ENCODE peak calls at places on chromosomes 13 and 19, in seven cellular contexts. One of them, this sample, is unnamed.

GRCh38 chr13:42575938-42576337 is 2.0 kb downstream of the TNFSF11 start:
- DNase-seq in HCT116: no peak
- DNase-seq in HEK293T: no peak
- DNase-seq in H1: no peak
- DNase-seq in K562: no peak
- DNase-seq in HepG2: no peak
- DNase-seq in WTC11: no peak
- DNase-seq in this sample: no peak

GRCh38 chr13:34349091-34349722 is 531.3 kb downstream of the RFC3 start:
- DNase-seq in K562: no peak
- DNase-seq in HepG2: no peak
- DNase-seq in HCT116: no peak
- DNase-seq in H1: no peak
- DNase-seq in WTC11: no peak
- DNase-seq in HEK293T: no peak
- DNase-seq in this sample: no peak

GRCh38 chr13:48775804-48776203 is 122.1 kb downstream of the CYSLTR2 start:
- DNase-seq in WTC11: no peak
- DNase-seq in H1: no peak
- DNase-seq in K562: no peak
- DNase-seq in HCT116: no peak
- DNase-seq in HepG2: no peak
- DNase-seq in HEK293T: no peak
- DNase-seq in this sample: no peak

GRCh38 chr13:79684426-79684825 is 203.5 kb downstream of the NDFIP2 start:
- DNase-seq in HepG2: no peak
- DNase-seq in HCT116: no peak
- DNase-seq in K562: no peak
- DNase-seq in H1: no peak
- DNase-seq in WTC11: no peak
- DNase-seq in HEK293T: no peak
- DNase-seq in this sample: no peak

GRCh38 chr19:36028313-36029041 is 4.2 kb downstream of the CLIP3 start:
- DNase-seq in WTC11: no peak
- DNase-seq in HepG2: no peak
- DNase-seq in H1: no peak
- DNase-seq in HEK293T: no peak
- DNase-seq in K562: no peak
- DNase-seq in HCT116: no peak
- DNase-seq in this sample: no peak

GRCh38 chr13:114038211-114038613 is 64.3 kb upstream of the C13orf46 start:
- DNase-seq in H1: no peak
- DNase-seq in HepG2: no peak
- DNase-seq in HEK293T: no peak
- DNase-seq in K562: no peak
- DNase-seq in WTC11: no peak
- DNase-seq in HCT116: no peak
- DNase-seq in this sample: no peak

GRCh38 chr13:99230991-99231390 is 27.2 kb downstream of the GPR18 start:
- DNase-seq in HepG2: no peak
- DNase-seq in WTC11: no peak
- DNase-seq in H1: no peak
- DNase-seq in K562: no peak
- DNase-seq in HEK293T: no peak
- DNase-seq in HCT116: no peak
- DNase-seq in this sample: no peak

GRCh38 chr19:11018179-11018578 is 57.3 kb downstream of the SMARCA4 start:
- DNase-seq in HepG2: no peak
- DNase-seq in H1: no peak
- DNase-seq in HCT116: no peak
- DNase-seq in WTC11: no peak
- DNase-seq in HEK293T: no peak
- DNase-seq in K562: no peak
- DNase-seq in this sample: no peak

GRCh38 chr19:19262190-19263057 is 10.7 kb downstream of the TM6SF2 start:
- DNase-seq in K562: no peak
- DNase-seq in WTC11: peak
- DNase-seq in H1: no peak
- DNase-seq in HepG2: no peak
- DNase-seq in HEK293T: no peak
- DNase-seq in HCT116: no peak
- DNase-seq in this sample: no peak

GRCh38 chr19:38547446-38547845 is 70.3 kb downstream of the MAP4K1 start:
- DNase-seq in HCT116: no peak
- DNase-seq in HepG2: no peak
- DNase-seq in HEK293T: no peak
- DNase-seq in WTC11: no peak
- DNase-seq in K562: no peak
- DNase-seq in H1: no peak
- DNase-seq in this sample: peak

GRCh38 chr13:36736119-36736726 is 62.4 kb downstream of the SERTM1 start:
- DNase-seq in HepG2: peak
- DNase-seq in HEK293T: peak
- DNase-seq in HCT116: peak
- DNase-seq in K562: peak
- DNase-seq in WTC11: peak
- DNase-seq in H1: no peak
- DNase-seq in this sample: no peak

GRCh38 chr13:97369269-97369893 is 64.6 kb upstream of the RAP2A start:
- DNase-seq in HCT116: no peak
- DNase-seq in K562: no peak
- DNase-seq in HepG2: no peak
- DNase-seq in WTC11: no peak
- DNase-seq in HEK293T: no peak
- DNase-seq in H1: no peak
- DNase-seq in this sample: no peak

GRCh38 chr19:47272448-47273312 is 2.0 kb upstream of the INAFM1 start:
- DNase-seq in K562: peak
- DNase-seq in HCT116: no peak
- DNase-seq in H1: no peak
- DNase-seq in HepG2: no peak
- DNase-seq in HEK293T: peak
- DNase-seq in WTC11: no peak
- DNase-seq in this sample: no peak

GRCh38 chr13:79451500-79451962 is 29.4 kb upstream of the NDFIP2 start:
- DNase-seq in H1: no peak
- DNase-seq in HepG2: no peak
- DNase-seq in WTC11: peak
- DNase-seq in HCT116: no peak
- DNase-seq in K562: peak
- DNase-seq in HEK293T: peak
- DNase-seq in this sample: peak

GRCh38 chr19:34350161-34350561 is 14.8 kb upstream of the GPI start:
- DNase-seq in HepG2: no peak
- DNase-seq in K562: no peak
- DNase-seq in WTC11: no peak
- DNase-seq in HEK293T: no peak
- DNase-seq in HCT116: no peak
- DNase-seq in H1: no peak
- DNase-seq in this sample: no peak

GRCh38 chr19:37763488-37763887 is 15.9 kb downstream of the ZNF573 start:
- DNase-seq in WTC11: no peak
- DNase-seq in K562: no peak
- DNase-seq in HEK293T: no peak
- DNase-seq in HCT116: no peak
- DNase-seq in HepG2: no peak
- DNase-seq in H1: no peak
- DNase-seq in this sample: no peak

GRCh38 chr19:29013325-29013724 is 199.6 kb downstream of the UQCRFS1 start:
- DNase-seq in H1: no peak
- DNase-seq in WTC11: no peak
- DNase-seq in HEK293T: no peak
- DNase-seq in HCT116: no peak
- DNase-seq in K562: no peak
- DNase-seq in HepG2: no peak
- DNase-seq in this sample: no peak

GRCh38 chr13:112962911-112963625 is 5.9 kb upstream of the MCF2L start:
- DNase-seq in HepG2: no peak
- DNase-seq in H1: no peak
- DNase-seq in HEK293T: no peak
- DNase-seq in K562: no peak
- DNase-seq in HCT116: no peak
- DNase-seq in WTC11: no peak
- DNase-seq in this sample: no peak

GRCh38 chr19:35114656-35115537 is 726 bp upstream of the FXYD3 start:
- DNase-seq in WTC11: peak
- DNase-seq in K562: peak
- DNase-seq in H1: peak
- DNase-seq in HCT116: peak
- DNase-seq in HEK293T: peak
- DNase-seq in HepG2: peak
- DNase-seq in this sample: no peak

GRCh38 chr13:60147361-60147760 is 16.4 kb downstream of the DIAPH3 start:
- DNase-seq in H1: no peak
- DNase-seq in HCT116: no peak
- DNase-seq in HEK293T: no peak
- DNase-seq in K562: no peak
- DNase-seq in HepG2: no peak
- DNase-seq in WTC11: no peak
- DNase-seq in this sample: no peak

GRCh38 chr19:6516659-6517291 is 14.1 kb upstream of the TNFSF9 start:
- DNase-seq in K562: peak
- DNase-seq in WTC11: peak
- DNase-seq in HEK293T: peak
- DNase-seq in H1: no peak
- DNase-seq in HepG2: peak
- DNase-seq in HCT116: peak
- DNase-seq in this sample: no peak

GRCh38 chr13:50732712-50733111 is 110.8 kb downstream of the DLEU7 start:
- DNase-seq in K562: no peak
- DNase-seq in HCT116: no peak
- DNase-seq in HEK293T: no peak
- DNase-seq in HepG2: no peak
- DNase-seq in H1: no peak
- DNase-seq in WTC11: no peak
- DNase-seq in this sample: no peak
- TF ChIP-seq SP1 in K562: no peak
- TF ChIP-seq SP1 in HCT116: no peak
- TF ChIP-seq SP1 in HEK293T: no peak
- TF ChIP-seq SP1 in HepG2: no peak
- TF ChIP-seq SP1 in H1: no peak
- TF ChIP-seq SP1 in WTC11: no peak
- TF ChIP-seq SP1 in this sample: no peak

GRCh38 chr19:33209844-33210230 is 15.7 kb downstream of the LRP3 start:
- DNase-seq in H1: no peak
- DNase-seq in WTC11: no peak
- DNase-seq in HEK293T: no peak
- DNase-seq in HepG2: no peak
- DNase-seq in K562: no peak
- DNase-seq in HCT116: no peak
- DNase-seq in this sample: no peak

GRCh38 chr19:33212024-33212772 is 13.5 kb downstream of the SLC7A10 start:
- DNase-seq in HEK293T: no peak
- DNase-seq in HepG2: no peak
- DNase-seq in H1: no peak
- DNase-seq in WTC11: no peak
- DNase-seq in HCT116: no peak
- DNase-seq in K562: no peak
- DNase-seq in this sample: no peak

GRCh38 chr19:33208371-33208770 is 14.2 kb downstream of the LRP3 start:
- DNase-seq in HEK293T: no peak
- DNase-seq in H1: no peak
- DNase-seq in HepG2: no peak
- DNase-seq in WTC11: no peak
- DNase-seq in HCT116: no peak
- DNase-seq in K562: no peak
- DNase-seq in this sample: no peak

GRCh38 chr19:33208904-33209843 is 15.0 kb downstream of the LRP3 start:
- DNase-seq in HepG2: no peak
- DNase-seq in H1: no peak
- DNase-seq in HEK293T: no peak
- DNase-seq in WTC11: no peak
- DNase-seq in HCT116: no peak
- DNase-seq in K562: peak
- DNase-seq in this sample: no peak

DNA sequence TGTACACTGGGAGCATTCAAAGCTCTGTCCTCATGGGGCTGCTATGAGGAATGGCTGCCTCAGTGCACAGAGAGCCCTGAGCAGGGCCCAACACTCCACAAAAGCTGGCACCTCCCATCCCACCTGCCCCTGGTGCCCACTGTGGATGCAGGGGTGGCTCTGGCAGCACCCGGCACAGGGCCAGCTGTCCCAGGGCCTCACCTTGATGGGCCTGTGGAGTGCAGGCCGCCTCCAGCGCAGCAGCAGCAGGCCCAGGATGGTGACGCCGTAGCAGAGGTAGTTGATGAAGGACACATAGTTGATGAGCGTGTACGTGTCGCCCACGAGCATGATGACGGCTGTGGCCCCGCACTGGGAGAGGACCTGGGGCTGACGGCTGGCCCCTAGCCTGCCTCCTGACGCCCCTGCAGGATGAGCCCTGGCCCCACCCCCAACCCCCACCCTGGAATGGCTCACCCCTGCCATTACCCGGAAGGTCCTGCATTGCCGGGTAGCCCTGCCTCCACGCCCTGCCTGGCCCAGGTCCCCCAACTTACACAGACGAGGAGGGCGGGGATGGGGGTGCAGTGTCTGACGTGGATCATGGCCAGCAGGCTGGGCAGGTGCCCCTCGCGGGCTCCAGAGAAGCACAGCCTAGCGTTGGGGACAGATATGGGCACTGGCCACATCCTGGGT is 15.2 kb downstream of the SLC7A10 start:
- DNase-seq in K562: no peak
- DNase-seq in HEK293T: no peak
- DNase-seq in HCT116: no peak
- DNase-seq in WTC11: no peak
- DNase-seq in HepG2: no peak
- DNase-seq in H1: no peak
- DNase-seq in this sample: no peak
- TF ChIP-seq SP1 in K562: no peak
- TF ChIP-seq SP1 in HEK293T: no peak
- TF ChIP-seq SP1 in HCT116: no peak
- TF ChIP-seq SP1 in WTC11: no peak
- TF ChIP-seq SP1 in HepG2: no peak
- TF ChIP-seq SP1 in H1: no peak
- TF ChIP-seq SP1 in this sample: no peak

GRCh38 chr13:46476174-46476573 is 76.8 kb upstream of the LRCH1 start:
- DNase-seq in HCT116: no peak
- DNase-seq in HEK293T: no peak
- DNase-seq in HepG2: no peak
- DNase-seq in K562: no peak
- DNase-seq in WTC11: no peak
- DNase-seq in H1: no peak
- DNase-seq in this sample: no peak
- TF ChIP-seq SP1 in HCT116: no peak
- TF ChIP-seq SP1 in HEK293T: no peak
- TF ChIP-seq SP1 in HepG2: no peak
- TF ChIP-seq SP1 in K562: no peak
- TF ChIP-seq SP1 in WTC11: no peak
- TF ChIP-seq SP1 in H1: no peak
- TF ChIP-seq SP1 in this sample: no peak

DNA sequence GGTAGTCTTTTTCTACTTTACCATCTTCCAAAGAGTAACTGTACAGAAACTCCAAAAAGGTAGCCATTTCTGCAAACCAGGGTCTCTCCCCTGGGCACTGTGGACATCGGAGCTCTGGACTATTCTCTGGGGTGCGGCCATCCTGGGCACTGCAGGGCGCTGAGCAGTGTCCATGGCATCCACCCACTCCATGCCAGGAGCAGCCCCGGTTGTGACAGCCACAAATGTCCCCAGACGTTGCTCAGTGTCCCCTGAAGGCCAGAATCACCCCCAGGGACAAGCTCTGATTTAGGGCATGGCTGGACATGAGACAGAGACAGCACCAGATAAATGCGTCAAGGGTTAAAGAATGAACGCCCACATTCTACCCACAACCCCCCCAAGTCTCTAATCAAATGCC is 9.0 kb downstream of the GNG7 start:
- DNase-seq in HEK293T: no peak
- DNase-seq in HepG2: no peak
- DNase-seq in WTC11: no peak
- DNase-seq in H1: no peak
- DNase-seq in HCT116: no peak
- DNase-seq in K562: no peak
- DNase-seq in this sample: no peak
- TF ChIP-seq SP1 in HEK293T: no peak
- TF ChIP-seq SP1 in HepG2: no peak
- TF ChIP-seq SP1 in WTC11: no peak
- TF ChIP-seq SP1 in H1: no peak
- TF ChIP-seq SP1 in HCT116: no peak
- TF ChIP-seq SP1 in K562: no peak
- TF ChIP-seq SP1 in this sample: no peak

This sample was measured in GM12878.